ENCODE peak calls at places on chromosomes 11 and 22, in four cellular contexts. One of them, this sample, is unnamed.
A peak's percentile ranks its signal among the peaks of the same experiment; 100 is the strongest.

GRCh38 chr11:130478204-130478701 is 29.8 kb downstream of the ADAMTS15 start:
- DNase-seq in WERI-Rb-1: no peak
- DNase-seq in HCT116: no peak
- DNase-seq in AG10803: peak; percentile 93
- DNase-seq in this sample: no peak

GRCh38 chr11:9095421-9095820 is 4.0 kb upstream of the SCUBE2 start:
- DNase-seq in WERI-Rb-1: peak; percentile 37
- DNase-seq in HCT116: no peak
- DNase-seq in AG10803: no peak
- DNase-seq in this sample: no peak

GRCh38 chr11:127340438-127340837 is 339.9 kb upstream of the KIRREL3 start:
- DNase-seq in WERI-Rb-1: no peak
- DNase-seq in HCT116: no peak
- DNase-seq in AG10803: no peak
- DNase-seq in this sample: no peak

GRCh38 chr22:35617137-35617755 is at the start of gene MB:
- DNase-seq in WERI-Rb-1: no peak
- DNase-seq in HCT116: no peak
- DNase-seq in AG10803: no peak
- DNase-seq in this sample: no peak

GRCh38 chr22:38316340-38317236 is 645 bp downstream of the CSNK1E start:
- DNase-seq in WERI-Rb-1: peak; percentile 58
- DNase-seq in HCT116: no peak
- DNase-seq in AG10803: peak; percentile 68
- DNase-seq in this sample: peak; percentile 88

GRCh38 chr22:47248925-47249324 is 486.5 kb downstream of the TBC1D22A start:
- DNase-seq in WERI-Rb-1: no peak
- DNase-seq in HCT116: no peak
- DNase-seq in AG10803: no peak
- DNase-seq in this sample: peak; percentile 54

GRCh38 chr11:63866211-63866610 is 27.3 kb downstream of the MARK2 start:
- DNase-seq in WERI-Rb-1: no peak
- DNase-seq in HCT116: no peak
- DNase-seq in AG10803: peak; percentile 66
- DNase-seq in this sample: no peak

GRCh38 chr11:103676413-103676812 is 360.0 kb upstream of the DDI1 start:
- DNase-seq in WERI-Rb-1: no peak
- DNase-seq in HCT116: no peak
- DNase-seq in AG10803: peak; percentile 73
- DNase-seq in this sample: no peak

GRCh38 chr11:117940736-117941135 is 11.5 kb upstream of the TMPRSS13 start:
- DNase-seq in WERI-Rb-1: no peak
- DNase-seq in HCT116: no peak
- DNase-seq in AG10803: no peak
- DNase-seq in this sample: no peak

GRCh38 chr22:19869497-19870152 is 15.0 kb upstream of the GNB1L start:
- DNase-seq in WERI-Rb-1: peak; percentile 8
- DNase-seq in HCT116: no peak
- DNase-seq in AG10803: no peak
- DNase-seq in this sample: no peak

GRCh38 chr11:125465701-125466100 is 30.4 kb downstream of the FEZ1 start:
- DNase-seq in WERI-Rb-1: no peak
- DNase-seq in HCT116: no peak
- DNase-seq in AG10803: no peak
- DNase-seq in this sample: peak; percentile 27

GRCh38 chr11:85115798-85116197 is 511.3 kb downstream of the DLG2 start:
- DNase-seq in WERI-Rb-1: no peak
- DNase-seq in HCT116: no peak
- DNase-seq in AG10803: no peak
- DNase-seq in this sample: no peak

GRCh38 chr22:30327864-30328345 is 1.2 kb upstream of the TBC1D10A start:
- DNase-seq in WERI-Rb-1: peak; percentile 27
- DNase-seq in HCT116: peak; percentile 27
- DNase-seq in AG10803: no peak
- DNase-seq in this sample: no peak

GRCh38 chr11:78202733-78203167 is 14.0 kb downstream of the USP35 start:
- DNase-seq in WERI-Rb-1: no peak
- DNase-seq in HCT116: no peak
- DNase-seq in AG10803: no peak
- DNase-seq in this sample: no peak

GRCh38 chr11:86068138-86068861 is 584 bp downstream of the PICALM start:
- DNase-seq in WERI-Rb-1: peak; percentile 36
- DNase-seq in HCT116: no peak
- DNase-seq in AG10803: peak; percentile 24
- DNase-seq in this sample: no peak

GRCh38 chr11:134024420-134025085 is 44.3 kb upstream of the JAM3 start:
- DNase-seq in WERI-Rb-1: no peak
- DNase-seq in HCT116: no peak
- DNase-seq in AG10803: no peak
- DNase-seq in this sample: no peak

GRCh38 chr11:4087551-4087950 is 7.0 kb upstream of the RRM1 start:
- DNase-seq in WERI-Rb-1: no peak
- DNase-seq in HCT116: no peak
- DNase-seq in AG10803: peak; percentile 50
- DNase-seq in this sample: no peak

GRCh38 chr11:27757953-27758352 is 57.7 kb upstream of the BDNF start:
- DNase-seq in WERI-Rb-1: no peak
- DNase-seq in HCT116: no peak
- DNase-seq in AG10803: peak; percentile 87
- DNase-seq in this sample: no peak

GRCh38 chr22:30537083-30537731 is 9.3 kb downstream of the SEC14L6 start:
- DNase-seq in WERI-Rb-1: no peak
- DNase-seq in HCT116: no peak
- DNase-seq in AG10803: no peak
- DNase-seq in this sample: no peak

GRCh38 chr11:35321532-35322320 is 97.6 kb downstream of the SLC1A2 start:
- DNase-seq in WERI-Rb-1: peak; percentile 46
- DNase-seq in HCT116: no peak
- DNase-seq in AG10803: peak; percentile 98
- DNase-seq in this sample: no peak

GRCh38 chr11:2697871-2698270 is 1.9 kb downstream of the KCNQ1OT1 start:
- DNase-seq in WERI-Rb-1: no peak
- DNase-seq in HCT116: no peak
- DNase-seq in AG10803: no peak
- DNase-seq in this sample: no peak

GRCh38 chr11:65787649-65788622 is 1.1 kb downstream of the OVOL1 start:
- DNase-seq in WERI-Rb-1: no peak
- DNase-seq in HCT116: no peak
- DNase-seq in AG10803: no peak
- DNase-seq in this sample: no peak

GRCh38 chr11:114413958-114414357 is 13.5 kb downstream of the RBM7 start:
- DNase-seq in WERI-Rb-1: no peak
- DNase-seq in HCT116: no peak
- DNase-seq in AG10803: no peak
- DNase-seq in this sample: no peak

GRCh38 chr11:83511646-83512045 is 225.5 kb upstream of the CCDC90B start:
- DNase-seq in WERI-Rb-1: no peak
- DNase-seq in HCT116: no peak
- DNase-seq in AG10803: no peak
- DNase-seq in this sample: no peak

GRCh38 chr11:86692317-86692716 is 19.9 kb upstream of the ME3 start:
- DNase-seq in WERI-Rb-1: no peak
- DNase-seq in HCT116: no peak
- DNase-seq in AG10803: no peak
- DNase-seq in this sample: no peak

GRCh38 chr11:118791961-118792578 is 1.1 kb upstream of the DDX6 start:
- DNase-seq in WERI-Rb-1: peak; percentile 43
- DNase-seq in HCT116: no peak
- DNase-seq in AG10803: no peak
- DNase-seq in this sample: no peak

GRCh38 chr11:122731500-122731913 is 76.0 kb downstream of the UBASH3B start:
- DNase-seq in WERI-Rb-1: no peak
- DNase-seq in HCT116: no peak
- DNase-seq in AG10803: peak; percentile 71
- DNase-seq in this sample: no peak

GRCh38 chr11:43874738-43875137 is 5.9 kb upstream of the ALKBH3 start:
- DNase-seq in WERI-Rb-1: no peak
- DNase-seq in HCT116: no peak
- DNase-seq in AG10803: no peak
- DNase-seq in this sample: no peak

GRCh38 chr11:119416606-119417580 is 6.1 kb downstream of the THY1 start:
- DNase-seq in WERI-Rb-1: no peak
- DNase-seq in HCT116: no peak
- DNase-seq in AG10803: peak; percentile 85
- DNase-seq in this sample: peak; percentile 71

GRCh38 chr22:47153854-47154542 is 391.5 kb downstream of the TBC1D22A start:
- DNase-seq in WERI-Rb-1: no peak
- DNase-seq in HCT116: no peak
- DNase-seq in AG10803: no peak
- DNase-seq in this sample: no peak

GRCh38 chr11:13486926-13487660 is 8.7 kb downstream of the PTH start:
- DNase-seq in WERI-Rb-1: peak; percentile 27
- DNase-seq in HCT116: no peak
- DNase-seq in AG10803: peak; percentile 35
- DNase-seq in this sample: no peak

DNA sequence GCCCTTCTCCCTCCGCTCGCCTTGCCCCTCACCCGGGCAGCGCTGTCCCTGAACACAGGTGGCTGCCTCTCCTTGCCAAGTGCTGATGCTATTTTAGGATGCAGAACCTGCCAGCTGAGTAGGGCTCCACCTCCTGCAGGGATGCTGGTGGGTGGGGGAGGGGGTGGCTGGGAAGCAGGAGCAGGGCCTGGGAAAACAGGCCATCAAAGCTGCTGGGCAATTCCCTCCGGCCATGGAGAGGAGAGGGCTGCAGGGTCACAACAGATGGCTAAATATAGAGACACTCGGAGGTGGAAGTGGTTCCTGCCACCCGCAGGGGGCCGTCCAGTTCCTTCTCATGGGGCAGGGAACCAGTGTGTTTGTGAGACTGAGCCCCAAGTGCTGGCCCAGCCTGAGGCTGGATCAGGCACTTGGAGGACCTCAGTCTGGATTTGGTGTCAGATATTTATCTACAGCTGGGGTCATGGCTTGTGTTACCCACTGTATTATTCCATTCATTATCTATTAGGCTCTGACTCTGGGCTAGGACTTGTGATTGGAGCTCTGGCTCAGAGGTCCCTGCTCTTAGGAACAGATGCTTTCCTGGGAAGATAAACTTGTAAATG is 59.6 kb downstream of the LRRC32 start:
- DNase-seq in WERI-Rb-1: no peak
- DNase-seq in HCT116: no peak
- DNase-seq in AG10803: no peak
- DNase-seq in this sample: peak; percentile 75
- TF ChIP-seq CTCF in WERI-Rb-1: no peak
- TF ChIP-seq CTCF in HCT116: no peak
- TF ChIP-seq CTCF in AG10803: no peak
- TF ChIP-seq CTCF in this sample: no peak

DNA sequence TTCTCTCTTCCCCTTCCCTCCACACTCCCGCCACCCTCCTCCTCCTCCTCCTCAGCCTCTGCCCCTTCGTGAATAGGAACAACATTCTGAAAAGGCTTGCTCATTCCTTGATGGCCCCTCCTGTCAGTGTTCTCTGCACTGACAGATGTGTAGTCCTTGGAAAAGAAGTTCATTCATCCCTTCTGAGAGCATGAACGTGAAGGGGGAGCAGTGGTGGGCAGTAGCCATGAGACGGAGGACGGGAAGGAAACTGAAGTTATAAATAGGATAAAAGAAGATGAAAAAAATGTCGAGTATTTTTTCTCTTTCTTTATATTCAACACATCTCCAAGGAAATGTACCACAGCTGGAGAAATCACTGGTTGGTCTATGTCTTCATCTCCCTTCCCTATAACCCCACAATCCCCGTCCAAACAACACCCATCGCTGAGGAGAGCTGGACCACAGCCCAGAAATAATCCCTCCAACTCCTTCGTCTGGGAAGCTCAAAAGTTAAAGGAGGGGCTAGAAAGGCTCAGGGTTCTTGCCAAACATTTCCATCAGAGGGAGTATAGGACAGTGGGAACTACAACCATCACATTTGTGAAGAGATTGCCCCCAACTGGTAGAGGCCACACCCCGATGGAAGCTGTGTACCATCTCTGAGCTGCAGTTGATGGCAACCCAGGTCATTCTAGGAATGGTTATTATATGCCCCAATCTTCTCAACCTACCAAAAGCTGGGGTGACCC is 33.5 kb downstream of the ETS1 start:
- DNase-seq in WERI-Rb-1: peak; percentile 37
- DNase-seq in HCT116: no peak
- DNase-seq in AG10803: no peak
- DNase-seq in this sample: no peak
- TF ChIP-seq CTCF in WERI-Rb-1: peak; percentile 59
- TF ChIP-seq CTCF in HCT116: peak; percentile 49
- TF ChIP-seq CTCF in AG10803: peak; percentile 12
- TF ChIP-seq CTCF in this sample: no peak

GRCh38 chr22:37292641-37293040 is 10.3 kb downstream of the CYTH4 start:
- DNase-seq in WERI-Rb-1: no peak
- DNase-seq in HCT116: no peak
- DNase-seq in AG10803: no peak
- DNase-seq in this sample: no peak

GRCh38 chr22:37288521-37288920 is 6.2 kb downstream of the CYTH4 start:
- DNase-seq in WERI-Rb-1: no peak
- DNase-seq in HCT116: no peak
- DNase-seq in AG10803: no peak
- DNase-seq in this sample: no peak

GRCh38 chr22:37291559-37292298 is 9.4 kb downstream of the CYTH4 start:
- DNase-seq in WERI-Rb-1: no peak
- DNase-seq in HCT116: no peak
- DNase-seq in AG10803: no peak
- DNase-seq in this sample: no peak

GRCh38 chr22:37289156-37289735 is 6.9 kb downstream of the CYTH4 start:
- DNase-seq in WERI-Rb-1: no peak
- DNase-seq in HCT116: no peak
- DNase-seq in AG10803: no peak
- DNase-seq in this sample: no peak

GRCh38 chr22:37290737-37291136 is 8.4 kb downstream of the CYTH4 start:
- DNase-seq in WERI-Rb-1: no peak
- DNase-seq in HCT116: no peak
- DNase-seq in AG10803: peak; percentile 73
- DNase-seq in this sample: no peak
- TF ChIP-seq CTCF in WERI-Rb-1: no peak
- TF ChIP-seq CTCF in HCT116: no peak
- TF ChIP-seq CTCF in AG10803: no peak
- TF ChIP-seq CTCF in this sample: no peak

DNA sequence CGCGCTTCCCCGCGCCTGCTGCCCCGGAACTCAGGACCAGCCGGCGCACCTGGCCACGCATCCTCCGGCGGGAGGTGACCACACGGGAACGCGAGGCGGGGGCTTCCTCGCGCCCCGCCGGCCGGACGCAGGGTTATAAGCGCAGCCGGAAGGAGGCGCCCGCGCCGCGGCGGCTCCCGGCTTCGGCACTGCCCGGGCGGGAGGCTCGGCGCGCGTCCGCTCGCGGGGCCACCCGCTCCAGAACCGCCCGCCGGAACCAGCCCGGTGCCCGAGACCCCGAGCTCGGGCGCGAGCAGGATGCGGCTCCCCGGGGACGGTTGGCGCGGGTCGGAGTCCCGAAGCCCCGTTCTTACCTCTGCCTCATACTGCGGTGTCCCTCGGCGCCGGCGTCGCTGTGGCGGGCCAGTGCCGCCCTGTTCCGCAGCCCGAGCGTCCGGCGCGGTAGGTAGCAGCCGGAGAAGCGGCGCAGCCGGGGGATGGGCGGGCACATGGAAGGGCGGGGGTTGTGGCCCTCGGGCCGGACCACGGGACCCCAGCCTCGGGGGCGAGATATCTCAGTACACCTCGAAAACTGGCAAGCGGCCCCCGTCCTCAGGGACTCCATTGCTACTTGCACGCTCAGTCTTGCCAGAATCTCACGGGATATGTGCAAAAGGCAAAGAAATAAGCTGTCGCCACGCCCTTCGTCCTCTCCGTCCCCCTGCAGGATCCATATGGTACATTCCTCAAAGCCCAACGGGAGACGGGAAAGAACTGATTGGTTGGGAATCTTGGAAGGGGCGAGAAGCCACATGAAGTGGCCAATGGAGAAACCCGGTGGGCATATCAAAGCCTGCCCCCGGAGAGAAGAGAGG is 23.1 kb downstream of the MICAL3 start:
- DNase-seq in WERI-Rb-1: peak; percentile 92
- DNase-seq in HCT116: peak; percentile 99
- DNase-seq in AG10803: peak; percentile 99
- DNase-seq in this sample: peak; percentile 96
- TF ChIP-seq CTCF in WERI-Rb-1: peak; percentile 61
- TF ChIP-seq CTCF in HCT116: peak; percentile 3
- TF ChIP-seq CTCF in AG10803: peak; percentile 34
- TF ChIP-seq CTCF in this sample: peak; percentile 73

This sample was measured in osteocyte.